ENCODE peak calls at places on chromosomes 12 and 14, in nine cellular contexts. V, O, R, X, D, N, Y, M and I are unnamed samples.

GRCh38 chr12:25254271-25254880 is 3.6 kb upstream of the KRAS start:
- DNase-seq in V (no peak), O (no peak), R (no peak), X (no peak), D (no peak), N (no peak), Y (no peak), M (no peak), I (no peak)

GRCh38 chr12:74391283-74391682 is 146.4 kb upstream of the ATXN7L3B start:
- DNase-seq in V (no peak), O (no peak), R (no peak), X (no peak), D (no peak), N (no peak), Y (no peak), M (no peak), I (no peak)

GRCh38 chr12:57452181-57452936 is 2.7 kb upstream of the INHBE start:
- DNase-seq in V (peak; percentile 64), O (no peak), R (peak; percentile 94), X (no peak), D (peak; percentile 94), N (peak; percentile 87), Y (peak; percentile 38), M (no peak), I (no peak)

GRCh38 chr12:1544991-1545700 is 49.2 kb downstream of the FBXL14 start:
- DNase-seq in V (peak; percentile 68), O (no peak), R (peak; percentile 51), X (no peak), D (no peak), N (peak; percentile 58), Y (peak; percentile 20), M (no peak), I (peak; percentile 27)

GRCh38 chr14:85535916-85536834 is 6.2 kb downstream of the FLRT2 start:
- DNase-seq in V (peak; percentile 35), O (no peak), R (peak; percentile 74), X (no peak), D (no peak), N (peak; percentile 66), Y (no peak), M (no peak), I (peak; percentile 71)

GRCh38 chr12:59158066-59158465 is 237.8 kb upstream of the LRIG3 start:
- DNase-seq in V (no peak), O (no peak), R (no peak), X (no peak), D (no peak), N (no peak), Y (no peak), M (no peak), I (no peak)

GRCh38 chr12:52527121-52527800 is 7.1 kb upstream of the KRT5 start:
- DNase-seq in V (no peak), O (no peak), R (no peak), X (no peak), D (no peak), N (no peak), Y (no peak), M (no peak), I (no peak)

GRCh38 chr12:2795291-2796186 is 769 bp downstream of the FKBP4 start:
- DNase-seq in V (peak; percentile 49), O (peak; percentile 84), R (peak; percentile 54), X (peak; percentile 81), D (peak; percentile 71), N (peak; percentile 46), Y (peak; percentile 87), M (peak; percentile 91), I (no peak)

DNA sequence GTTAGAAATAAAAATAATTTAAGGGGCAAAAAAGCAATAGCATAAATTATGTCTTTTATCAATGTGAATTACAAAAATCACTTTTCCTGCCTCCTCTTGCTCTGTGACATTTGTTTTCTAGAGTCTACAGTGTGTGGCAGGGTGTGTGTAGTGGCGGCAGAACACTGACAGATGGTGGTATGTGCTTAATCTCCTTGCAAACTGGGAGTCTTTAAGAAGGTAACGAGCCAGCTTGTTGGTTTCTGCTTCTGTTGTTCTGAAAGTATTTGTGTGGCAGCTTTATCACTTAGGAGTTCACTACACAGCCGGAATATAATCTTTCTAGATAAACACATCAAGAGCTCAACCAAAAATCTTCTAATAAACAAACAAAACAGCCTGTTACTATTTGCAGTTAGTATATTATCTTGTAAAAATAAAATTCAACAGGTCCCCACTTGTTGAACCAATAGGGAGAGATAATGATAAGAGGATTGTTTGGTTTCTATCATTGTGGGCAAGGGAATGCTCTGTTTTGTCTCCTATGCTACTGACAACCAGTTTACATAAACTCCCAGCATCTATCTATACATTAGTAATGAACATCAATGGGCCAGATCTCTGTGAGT is 13.0 kb downstream of the CDKL1 start:
- DNase-seq in V (no peak), O (no peak), R (peak; percentile 92), X (no peak), D (peak; percentile 69), N (peak; percentile 25), Y (no peak), M (no peak), I (no peak)
- TF ChIP-seq CTCF in V (no peak), O (no peak), R (peak; percentile 28), X (no peak), D (no peak), N (no peak), Y (no peak), M (no peak), I (no peak)

GRCh38 chr14:59869381-59870255 is 958 bp downstream of the RTN1 start:
- DNase-seq in V (no peak), O (no peak), R (no peak), X (no peak), D (no peak), N (no peak), Y (no peak), M (peak; percentile 64), I (no peak)
- H3K4me3 ChIP-seq in V (peak overlapping the region; percentile 69), O (peak overlapping the region; percentile 67), R (no peak overlapping the region), X (peak overlapping the region; percentile 41), D (peak overlapping the region; percentile 57), N (no peak overlapping the region), Y (peak overlapping the region; percentile 72), M (peak overlapping the region; percentile 49), I (no peak overlapping the region)

DNA sequence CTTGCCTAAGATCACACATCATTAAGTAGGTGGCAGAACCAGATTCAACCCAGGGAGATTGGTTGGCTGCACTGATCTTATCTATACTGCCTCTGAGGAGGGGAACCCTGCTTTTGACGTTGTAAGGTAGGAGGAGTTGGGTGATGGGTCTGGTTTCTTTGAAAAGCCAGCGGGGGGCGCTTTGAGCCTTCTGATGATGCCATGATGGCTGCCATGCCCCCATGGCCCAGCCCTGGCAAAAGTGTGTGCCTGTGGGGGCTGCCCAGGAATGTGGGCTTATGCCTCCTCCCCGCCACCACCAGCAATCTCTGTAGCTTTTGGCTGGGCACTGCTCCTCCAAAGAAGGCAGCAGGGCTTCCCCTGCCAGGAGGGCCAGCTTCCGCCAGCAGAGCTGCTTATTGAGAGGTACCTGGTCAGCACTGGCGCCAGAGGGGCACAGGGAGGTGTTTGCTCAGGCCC is 224.3 kb downstream of the SLC41A2 start:
- DNase-seq in V (peak; percentile 44), O (no peak), R (no peak), X (no peak), D (peak; percentile 45), N (no peak), Y (no peak), M (no peak), I (no peak)
- TF ChIP-seq CTCF in V (peak; percentile 56), O (no peak), R (no peak), X (no peak), D (peak; percentile 54), N (no peak), Y (peak; percentile 39), M (no peak), I (peak; percentile 11)

GRCh38 chr12:106058256-106059182 is 80.2 kb downstream of the NUAK1 start:
- DNase-seq in V (no peak), O (no peak), R (peak; percentile 53), X (no peak), D (no peak), N (peak; percentile 82), Y (no peak), M (no peak), I (peak; percentile 73)
- H3K4me3 ChIP-seq in V (no peak overlapping the region), O (no peak overlapping the region), R (no peak overlapping the region), X (no peak overlapping the region), D (no peak overlapping the region), N (no peak overlapping the region), Y (no peak overlapping the region), M (no peak overlapping the region), I (no peak overlapping the region)

GRCh38 chr14:66507722-66508546 is at the start of gene GPHN:
- DNase-seq in V (peak; percentile 98), O (peak; percentile 97), R (peak; percentile 96), X (peak; percentile 87), D (peak; percentile 98), N (peak; percentile 98), Y (peak; percentile 97), M (peak; percentile 98), I (peak; percentile 97)
- TF ChIP-seq CTCF in V (no peak), O (no peak), R (peak; percentile 24), X (no peak), D (peak; percentile 27), N (peak; percentile 39), Y (peak; percentile 63), M (peak; percentile 20), I (peak; percentile 57)

GRCh38 chr12:96198970-96199369 is 4.8 kb downstream of the ELK3 start:
- DNase-seq in V (peak; percentile 94), O (no peak), R (peak; percentile 86), X (no peak), D (no peak), N (peak; percentile 94), Y (no peak), M (no peak), I (peak; percentile 99)
- H3K4me3 ChIP-seq in V (peak overlapping the region; percentile 48), O (no peak overlapping the region), R (no peak overlapping the region), X (no peak overlapping the region), D (no peak overlapping the region), N (no peak overlapping the region), Y (peak overlapping the region; percentile 88), M (no peak overlapping the region), I (no peak overlapping the region)

GRCh38 chr12:70719672-70720420 is 82.6 kb upstream of the PTPRB start:
- DNase-seq in V (peak; percentile 46), O (no peak), R (peak; percentile 37), X (no peak), D (peak; percentile 47), N (peak; percentile 38), Y (peak; percentile 23), M (peak; percentile 66), I (peak; percentile 6)
- TF ChIP-seq CTCF in V (peak; percentile 98), O (peak; percentile 69), R (peak; percentile 98), X (peak; percentile 12), D (peak; percentile 83), N (peak; percentile 99), Y (peak; percentile 92), M (peak; percentile 54), I (peak; percentile 87)

GRCh38 chr12:116159175-116159574 is 118.3 kb downstream of the MED13L start:
- DNase-seq in V (no peak), O (no peak), R (peak; percentile 78), X (no peak), D (no peak), N (peak; percentile 71), Y (no peak), M (no peak), I (no peak)
- H3K4me3 ChIP-seq in V (no peak overlapping the region), O (no peak overlapping the region), R (no peak overlapping the region), X (no peak overlapping the region), D (no peak overlapping the region), N (no peak overlapping the region), Y (no peak overlapping the region), M (no peak overlapping the region), I (no peak overlapping the region)